ENCODE peak calls at places on chromosomes 5 and 9, in six cellular contexts. One of them, this sample, is unnamed.

GRCh38 chr5:67413749-67414148 is 217.2 kb upstream of the CD180 start:
- DNase-seq in sigmoid colon: no peak
- DNase-seq in AG09309: no peak
- DNase-seq in PC-3: no peak
- DNase-seq in HFF-Myc: no peak
- DNase-seq in cardiac muscle cell: no peak
- DNase-seq in this sample: no peak

GRCh38 chr9:16396389-16396788 is 474.1 kb downstream of the BNC2 start:
- DNase-seq in sigmoid colon: no peak
- DNase-seq in AG09309: no peak
- DNase-seq in PC-3: no peak
- DNase-seq in HFF-Myc: no peak
- DNase-seq in cardiac muscle cell: peak; percentile 67
- DNase-seq in this sample: no peak

GRCh38 chr9:86185872-86186271 is 73.6 kb downstream of the C9orf153 start:
- DNase-seq in sigmoid colon: no peak
- DNase-seq in AG09309: no peak
- DNase-seq in PC-3: no peak
- DNase-seq in HFF-Myc: no peak
- DNase-seq in cardiac muscle cell: no peak
- DNase-seq in this sample: no peak

GRCh38 chr5:170221319-170221718 is 11.5 kb upstream of the C5orf58 start:
- DNase-seq in sigmoid colon: no peak
- DNase-seq in AG09309: no peak
- DNase-seq in PC-3: no peak
- DNase-seq in HFF-Myc: no peak
- DNase-seq in cardiac muscle cell: peak; percentile 46
- DNase-seq in this sample: no peak

GRCh38 chr5:168347368-168347767 is 55.9 kb downstream of the WWC1 start:
- DNase-seq in sigmoid colon: no peak
- DNase-seq in AG09309: no peak
- DNase-seq in PC-3: no peak
- DNase-seq in HFF-Myc: no peak
- DNase-seq in cardiac muscle cell: no peak
- DNase-seq in this sample: no peak

GRCh38 chr5:162209005-162209605 is 141.5 kb downstream of the GABRG2 start:
- DNase-seq in sigmoid colon: no peak
- DNase-seq in AG09309: no peak
- DNase-seq in PC-3: peak; percentile 68
- DNase-seq in HFF-Myc: no peak
- DNase-seq in cardiac muscle cell: peak; percentile 0
- DNase-seq in this sample: no peak

GRCh38 chr9:5040730-5041389 is 55.8 kb downstream of the JAK2 start:
- DNase-seq in sigmoid colon: peak; percentile 54
- DNase-seq in AG09309: no peak
- DNase-seq in PC-3: no peak
- DNase-seq in HFF-Myc: no peak
- DNase-seq in cardiac muscle cell: no peak
- DNase-seq in this sample: peak; percentile 79

GRCh38 chr9:113701741-113702422 is 174.2 kb upstream of the ZNF618 start:
- DNase-seq in sigmoid colon: no peak
- DNase-seq in AG09309: no peak
- DNase-seq in PC-3: no peak
- DNase-seq in HFF-Myc: no peak
- DNase-seq in cardiac muscle cell: no peak
- DNase-seq in this sample: no peak

GRCh38 chr5:167943353-167943752 is 348.1 kb upstream of the WWC1 start:
- DNase-seq in sigmoid colon: no peak
- DNase-seq in AG09309: no peak
- DNase-seq in PC-3: no peak
- DNase-seq in HFF-Myc: no peak
- DNase-seq in cardiac muscle cell: no peak
- DNase-seq in this sample: no peak

GRCh38 chr9:133718533-133719315 is 19.4 kb downstream of the SARDH start:
- DNase-seq in sigmoid colon: peak; percentile 52
- DNase-seq in AG09309: no peak
- DNase-seq in PC-3: no peak
- DNase-seq in HFF-Myc: no peak
- DNase-seq in cardiac muscle cell: no peak
- DNase-seq in this sample: peak; percentile 63

GRCh38 chr5:173394701-173395100 is 66.5 kb upstream of the STC2 start:
- DNase-seq in sigmoid colon: peak; percentile 36
- DNase-seq in AG09309: no peak
- DNase-seq in PC-3: no peak
- DNase-seq in HFF-Myc: no peak
- DNase-seq in cardiac muscle cell: no peak
- DNase-seq in this sample: no peak

DNA sequence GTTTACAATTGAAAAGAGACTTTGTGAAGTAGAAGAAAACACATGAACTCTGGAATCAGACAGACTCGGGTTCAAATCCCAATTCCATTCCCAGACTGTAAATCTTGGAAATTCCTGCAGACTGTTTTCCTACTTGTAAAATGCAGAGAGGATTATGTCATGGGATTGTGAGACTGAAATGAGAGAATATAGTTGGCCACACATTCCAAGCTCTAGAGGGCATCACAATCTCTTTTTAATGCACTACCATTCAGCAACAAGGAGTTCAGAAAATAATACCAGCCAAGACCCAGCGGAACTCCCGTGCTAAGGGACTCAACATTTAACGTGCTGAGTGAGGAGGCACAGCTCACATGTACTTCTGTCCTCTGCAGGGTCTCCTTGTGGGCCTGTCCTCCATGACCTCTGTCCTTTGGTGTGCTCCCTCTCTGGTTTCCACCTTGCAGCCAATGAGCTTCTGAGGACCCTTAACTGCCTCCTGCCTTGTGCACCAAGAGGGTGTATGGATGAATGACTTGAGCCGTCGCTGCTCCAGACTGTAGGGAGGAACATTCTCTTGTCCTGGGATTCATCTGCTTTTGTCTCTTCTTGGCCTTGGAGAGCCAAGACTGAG is 263.5 kb downstream of the NTRK2 start:
- DNase-seq in sigmoid colon: no peak
- DNase-seq in AG09309: no peak
- DNase-seq in PC-3: peak; percentile 1
- DNase-seq in HFF-Myc: no peak
- DNase-seq in cardiac muscle cell: peak; percentile 6
- DNase-seq in this sample: no peak
- TF ChIP-seq CTCF in sigmoid colon: no peak
- TF ChIP-seq CTCF in AG09309: peak; percentile 19
- TF ChIP-seq CTCF in PC-3: peak; percentile 26
- TF ChIP-seq CTCF in HFF-Myc: peak; percentile 20
- TF ChIP-seq CTCF in cardiac muscle cell: peak; percentile 19
- TF ChIP-seq CTCF in this sample: peak; percentile 72

DNA sequence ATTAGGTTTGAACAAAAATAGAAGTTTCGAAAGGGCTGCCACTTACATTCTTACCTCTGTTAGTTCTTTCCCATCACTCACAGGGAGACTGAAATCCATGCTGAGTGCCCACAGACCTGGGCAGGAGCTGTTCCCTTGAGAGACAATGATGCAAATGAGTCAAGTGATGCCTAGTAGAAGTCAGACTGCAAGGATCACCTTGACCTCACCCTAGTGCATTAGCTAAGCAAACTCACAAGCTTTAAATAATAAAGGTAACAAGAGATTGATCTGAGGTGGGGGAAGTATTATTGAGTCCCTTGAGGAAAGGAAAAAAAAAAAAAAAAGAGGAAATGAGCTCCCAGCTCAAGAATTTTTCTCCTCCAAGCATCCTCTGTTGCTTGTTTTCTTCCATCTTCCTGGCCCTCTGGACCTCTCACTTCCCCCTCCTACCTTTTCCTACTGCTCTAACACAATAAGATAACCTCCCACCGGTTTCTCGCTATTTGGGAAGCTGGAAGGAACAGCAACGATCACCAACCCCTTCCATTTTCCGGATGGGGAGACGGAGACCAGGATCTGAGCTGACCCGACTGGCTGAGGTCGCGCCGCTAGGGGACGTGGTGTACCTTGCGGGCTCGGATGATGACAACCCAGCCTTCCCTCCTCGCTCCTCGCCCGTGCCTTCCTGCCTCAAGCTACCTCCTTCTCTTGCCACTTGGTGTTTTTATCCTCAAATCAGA is 2.0 kb downstream of the LPAR1 start:
- DNase-seq in sigmoid colon: peak; percentile 88
- DNase-seq in AG09309: no peak
- DNase-seq in PC-3: peak; percentile 67
- DNase-seq in HFF-Myc: no peak
- DNase-seq in cardiac muscle cell: peak; percentile 62
- DNase-seq in this sample: no peak
- TF ChIP-seq CTCF in sigmoid colon: peak; percentile 30
- TF ChIP-seq CTCF in AG09309: peak; percentile 91
- TF ChIP-seq CTCF in PC-3: peak; percentile 74
- TF ChIP-seq CTCF in HFF-Myc: peak; percentile 90
- TF ChIP-seq CTCF in cardiac muscle cell: peak; percentile 81
- TF ChIP-seq CTCF in this sample: peak; percentile 78

GRCh38 chr9:127854169-127854833 is at the start of gene ENG:
- DNase-seq in sigmoid colon: peak; percentile 90
- DNase-seq in AG09309: no peak
- DNase-seq in PC-3: no peak
- DNase-seq in HFF-Myc: no peak
- DNase-seq in cardiac muscle cell: peak; percentile 79
- DNase-seq in this sample: no peak
- TF ChIP-seq CTCF in sigmoid colon: no peak
- TF ChIP-seq CTCF in AG09309: peak; percentile 18
- TF ChIP-seq CTCF in PC-3: no peak
- TF ChIP-seq CTCF in HFF-Myc: no peak
- TF ChIP-seq CTCF in cardiac muscle cell: peak; percentile 11
- TF ChIP-seq CTCF in this sample: peak; percentile 53

GRCh38 chr5:92222449-92222848 is 839.3 kb upstream of the ARRDC3 start:
- DNase-seq in sigmoid colon: no peak
- DNase-seq in AG09309: no peak
- DNase-seq in PC-3: peak; percentile 30
- DNase-seq in HFF-Myc: no peak
- DNase-seq in cardiac muscle cell: no peak
- DNase-seq in this sample: no peak
- TF ChIP-seq CTCF in sigmoid colon: no peak
- TF ChIP-seq CTCF in AG09309: peak; percentile 50
- TF ChIP-seq CTCF in PC-3: peak; percentile 54
- TF ChIP-seq CTCF in HFF-Myc: no peak
- TF ChIP-seq CTCF in cardiac muscle cell: no peak
- TF ChIP-seq CTCF in this sample: peak; percentile 51

GRCh38 chr9:68416891-68417570 is 60.6 kb downstream of the PGM5 start:
- DNase-seq in sigmoid colon: no peak
- DNase-seq in AG09309: no peak
- DNase-seq in PC-3: peak; percentile 49
- DNase-seq in HFF-Myc: no peak
- DNase-seq in cardiac muscle cell: peak; percentile 8
- DNase-seq in this sample: no peak
- TF ChIP-seq CTCF in sigmoid colon: no peak
- TF ChIP-seq CTCF in AG09309: peak; percentile 27
- TF ChIP-seq CTCF in PC-3: peak; percentile 58
- TF ChIP-seq CTCF in HFF-Myc: peak; percentile 27
- TF ChIP-seq CTCF in cardiac muscle cell: peak; percentile 23
- TF ChIP-seq CTCF in this sample: no peak